ENCODE peak calls at places on chromosomes 3 and 15, in six cellular contexts. Z is fibroblast of mammary gland, G is fibroblast of the aortic adventitia, A is prostate gland, Y is WERI-Rb-1, E is esophagus squamous epithelium. X is an unnamed sample.

GRCh38 chr3:114627760-114628159 is 333.9 kb downstream of the TIGIT start:
- DNase-seq in E (no peak), G (peak), A (no peak), Y (no peak), Z (peak), X (no peak)

GRCh38 chr3:8869613-8870012 is 93.7 kb downstream of the RAD18 start:
- DNase-seq in A (no peak), Z (peak), Y (no peak), G (peak), E (no peak), X (peak)

GRCh38 chr15:77633134-77633912 is 611 bp upstream of the LINGO1 start:
- DNase-seq in Y (peak), A (peak), G (peak), Z (peak), E (peak), X (peak)

GRCh38 chr3:94405258-94406035 is 342.6 kb downstream of the NSUN3 start:
- DNase-seq in A (no peak), Y (no peak), Z (no peak), G (peak), E (no peak), X (no peak)

GRCh38 chr15:90895571-90896117 is 7.5 kb upstream of the MAN2A2 start:
- DNase-seq in Z (no peak), A (no peak), E (no peak), G (no peak), Y (peak), X (no peak)

GRCh38 chr3:170062068-170062467 is 24.3 kb downstream of the GPR160 start:
- DNase-seq in A (no peak), G (no peak), Y (no peak), Z (no peak), E (no peak), X (no peak)

GRCh38 chr3:18369561-18370185 is 55.5 kb downstream of the SATB1 start:
- DNase-seq in G (no peak), Y (peak), E (no peak), A (no peak), Z (no peak), X (no peak)

GRCh38 chr3:39977058-39977794 is 167.8 kb downstream of the MYRIP start:
- DNase-seq in Y (no peak), A (peak), G (no peak), Z (no peak), E (no peak), X (no peak)

GRCh38 chr3:13715167-13715954 is 164.5 kb downstream of the WNT7A start:
- DNase-seq in Z (no peak), G (no peak), E (no peak), Y (no peak), A (no peak), X (no peak)

GRCh38 chr3:21195203-21195602 is 555.8 kb downstream of the ZNF385D start:
- DNase-seq in E (no peak), Z (no peak), G (no peak), Y (no peak), A (no peak), X (no peak)

GRCh38 chr3:176967525-176967924 is 229.8 kb downstream of the TBL1XR1 start:
- DNase-seq in E (no peak), A (no peak), G (no peak), Z (no peak), Y (no peak), X (no peak)

GRCh38 chr3:3799173-3800075 is at the start of gene LRRN1:
- DNase-seq in Y (peak), E (peak), A (peak), Z (no peak), G (no peak), X (no peak)

GRCh38 chr15:40941528-40942336 is 11.5 kb upstream of the CHAC1 start:
- DNase-seq in G (peak), A (peak), Y (peak), Z (peak), E (no peak), X (no peak)

GRCh38 chr15:29182590-29182989 is 87.0 kb downstream of the NSMCE3 start:
- DNase-seq in A (no peak), G (no peak), Z (no peak), E (no peak), Y (no peak), X (no peak)

GRCh38 chr15:84953136-84953535 is 28.5 kb upstream of the PDE8A start:
- DNase-seq in Y (no peak), Z (peak), G (no peak), A (no peak), E (no peak), X (no peak)

GRCh38 chr3:125120370-125121122 is 64.7 kb upstream of the HEG1 start:
- DNase-seq in Z (no peak), E (no peak), G (no peak), A (no peak), Y (peak), X (no peak)

GRCh38 chr3:60703956-60704736 is 547.1 kb downstream of the FHIT start:
- DNase-seq in G (peak), Y (no peak), A (no peak), E (no peak), Z (peak), X (peak)

GRCh38 chr15:78212546-78213424 is 21.6 kb downstream of the ACSBG1 start:
- DNase-seq in Z (peak), Y (no peak), E (no peak), G (peak), A (peak), X (peak)

GRCh38 chr3:186988806-186989205 is 58.5 kb downstream of the ST6GAL1 start:
- DNase-seq in A (no peak), E (no peak), Y (no peak), G (no peak), Z (no peak), X (no peak)

GRCh38 chr3:4290272-4290893 is 12.8 kb upstream of the SETMAR start:
- DNase-seq in Z (peak), A (no peak), E (no peak), Y (peak), G (peak), X (peak)

GRCh38 chr15:66599536-66600239 is 33.9 kb upstream of the LCTL start:
- DNase-seq in E (no peak), Z (no peak), G (no peak), A (no peak), Y (no peak), X (no peak)

GRCh38 chr3:122416966-122417365 is 1.1 kb upstream of the WDR5B start:
- DNase-seq in E (no peak), A (no peak), Y (no peak), G (peak), Z (peak), X (no peak)

GRCh38 chr15:68303560-68304436 is 26.3 kb downstream of the FEM1B start:
- DNase-seq in Z (peak), G (no peak), A (no peak), Y (no peak), E (no peak), X (no peak)

GRCh38 chr3:146421814-146422748 is 47.3 kb downstream of the PLSCR2 start:
- DNase-seq in Z (peak), G (peak), A (peak), E (no peak), Y (no peak), X (peak)

GRCh38 chr3:138921316-138922292 is 25.3 kb downstream of the FOXL2 start:
- DNase-seq in E (no peak), G (peak), A (no peak), Y (peak), Z (peak), X (peak)

GRCh38 chr15:65796610-65797012 is 4.5 kb upstream of the DENND4A start:
- DNase-seq in E (no peak), Y (no peak), A (peak), G (peak), Z (peak), X (peak)

GRCh38 chr3:142987707-142988106 is 13.7 kb upstream of the U2SURP start:
- DNase-seq in E (no peak), G (peak), A (no peak), Z (peak), Y (peak), X (no peak)

GRCh38 chr3:123386477-123387040 is 62.3 kb downstream of the ADCY5 start:
- DNase-seq in Z (no peak), E (no peak), Y (no peak), G (no peak), A (no peak), X (no peak)

GRCh38 chr3:196323723-196324122 is 5.7 kb upstream of the DYNLT2B start:
- DNase-seq in Y (peak), E (no peak), A (no peak), G (peak), Z (peak), X (no peak)
- TF ChIP-seq CTCF in Y (peak), E (no peak), A (no peak), G (peak), Z (peak), X (peak)

GRCh38 chr3:149336925-149337324 is 3.5 kb upstream of the TM4SF18 start:
- DNase-seq in G (peak), E (no peak), Z (no peak), Y (no peak), A (no peak), X (no peak)

GRCh38 chr3:149332227-149332765 is 1.1 kb downstream of the TM4SF18 start:
- DNase-seq in Y (no peak), G (peak), Z (peak), E (no peak), A (no peak), X (no peak)

GRCh38 chr3:149330609-149331008 is 2.8 kb downstream of the TM4SF18 start:
- DNase-seq in Z (peak), E (no peak), A (no peak), G (peak), Y (no peak), X (no peak)

GRCh38 chr3:149333518-149333859 is at the start of gene TM4SF18:
- DNase-seq in Z (no peak), Y (no peak), G (no peak), A (no peak), E (no peak), X (no peak)

DNA sequence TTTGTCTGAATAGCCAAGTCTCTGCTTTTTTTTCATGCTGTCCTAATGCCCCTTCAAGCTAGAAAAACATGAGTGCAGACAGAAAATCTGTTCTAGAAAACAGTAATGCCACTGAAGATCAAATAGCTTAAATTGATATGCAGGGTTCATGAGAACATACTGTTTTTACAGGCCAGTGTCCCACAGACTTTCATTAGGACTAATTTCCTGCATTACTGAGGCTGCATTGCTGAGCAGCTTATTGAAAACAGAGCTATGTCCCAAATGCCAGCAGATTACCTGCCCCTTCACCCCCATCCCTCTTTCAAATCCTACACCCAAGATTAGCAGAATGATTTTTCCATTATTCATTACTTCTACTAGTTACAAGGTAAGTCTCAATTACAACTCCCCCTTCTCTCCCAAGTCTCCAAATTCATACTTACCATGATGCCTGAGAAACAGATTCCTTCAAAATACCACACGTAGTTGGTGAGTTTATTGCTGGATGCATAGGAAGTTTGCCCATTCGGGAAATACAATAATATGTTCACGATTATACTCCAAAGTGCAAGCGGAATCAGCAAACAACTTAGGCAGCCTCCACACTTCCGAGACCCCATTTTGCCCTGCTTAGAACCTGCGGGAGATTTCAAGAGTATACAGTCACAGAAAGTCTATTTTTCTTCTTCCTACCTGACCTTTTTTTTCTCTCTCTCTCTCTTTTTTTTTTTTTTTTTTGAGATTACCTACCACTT is 487 bp downstream of the TM4SF18 start:
- DNase-seq in Y (no peak), A (no peak), E (no peak), G (no peak), Z (no peak), X (no peak)
- H3K4me3 ChIP-seq in Y (no peak), A (no peak), E (peak), G (no peak), Z (no peak), X (no peak)

DNA sequence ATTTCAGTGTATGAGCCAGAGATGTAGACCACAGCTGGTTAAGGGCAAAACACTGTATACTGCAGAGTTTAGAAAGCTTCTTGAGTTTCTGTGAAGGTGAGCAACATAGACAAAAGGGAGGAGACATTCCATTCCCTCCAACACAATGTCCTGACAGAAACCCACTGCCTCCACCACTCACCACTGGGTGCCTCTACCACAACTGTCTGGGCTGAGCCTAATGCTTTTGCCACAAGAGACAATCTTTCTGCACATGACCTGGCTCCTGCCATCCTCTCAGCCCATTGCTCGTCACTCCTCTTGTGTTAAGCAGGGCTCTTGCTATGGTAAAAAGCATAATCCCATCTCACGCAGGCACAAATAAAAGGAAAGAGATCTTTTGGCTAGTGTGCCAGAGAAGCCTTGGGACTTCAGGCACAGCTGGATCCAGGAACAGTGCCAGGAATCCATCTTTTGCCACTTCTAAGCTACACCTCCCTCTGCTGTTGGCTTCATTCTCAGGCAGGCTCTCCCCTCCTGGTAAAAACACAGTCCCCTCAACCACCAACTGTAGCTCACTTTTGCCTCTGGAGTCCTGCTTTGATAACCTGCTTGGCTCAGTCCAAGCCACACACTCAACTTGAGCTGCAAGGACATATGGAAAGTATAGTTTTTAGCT is 140.6 kb upstream of the PRR20G start:
- DNase-seq in Y (no peak), E (no peak), G (peak), A (no peak), Z (peak), X (no peak)
- TF ChIP-seq CTCF in Y (peak), E (no peak), G (no peak), A (no peak), Z (no peak), X (no peak)

DNA sequence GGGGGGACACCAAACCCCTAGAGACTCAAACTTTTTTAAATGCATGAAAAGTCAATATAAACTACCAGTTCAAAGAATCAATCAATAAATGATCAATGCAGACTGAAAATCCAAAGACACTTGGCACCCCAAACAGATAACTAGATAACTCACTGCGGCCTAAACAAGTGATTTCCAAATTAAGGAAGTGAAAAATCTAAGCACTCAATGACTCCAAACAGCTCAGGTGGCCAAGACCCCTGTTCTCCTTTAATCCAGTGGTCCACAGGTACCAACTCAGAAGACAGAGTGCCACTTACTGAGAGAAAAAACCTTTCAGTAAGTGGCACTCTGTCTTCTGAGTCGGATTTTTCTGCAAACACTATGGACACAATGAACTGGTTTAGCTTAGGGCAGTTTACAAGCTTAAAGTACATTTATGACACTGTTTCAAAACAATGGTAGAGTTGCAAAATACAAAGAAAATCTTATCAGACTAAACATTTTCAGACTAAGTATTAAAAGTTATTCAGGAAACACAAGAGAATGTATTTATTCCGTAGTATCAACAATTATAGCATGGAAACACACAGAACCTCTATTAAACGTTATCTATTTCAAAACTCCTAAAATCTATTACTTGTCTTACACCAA is 4.7 kb downstream of the DLG1 start:
- DNase-seq in A (no peak), Y (no peak), G (no peak), Z (no peak), E (no peak), X (no peak)
- H3K4me3 ChIP-seq in A (no peak), Y (no peak), G (no peak), Z (no peak), E (no peak), X (no peak)

X was measured in AG09309.